ENCODE peak calls at places on chromosomes 16 and 17, in four cellular contexts. C is HL-60, K is gastrocnemius medialis, E is cardiac muscle cell. V is an unnamed sample. For H3K27me3, the result is how much of the 10 kb centered on the place peaks cover.

GRCh38 chr16:8905168-8905762 is 23.1 kb downstream of the LITAFD start:
- DNase-seq in C (peak), K (no peak), E (peak), V (peak)

GRCh38 chr17:5711344-5711743 is 127.0 kb upstream of the NLRP1 start:
- DNase-seq in C (no peak), K (no peak), E (no peak), V (no peak)

GRCh38 chr16:8989099-8989878 is 25.6 kb upstream of the USP7 start:
- DNase-seq in C (no peak), K (no peak), E (no peak), V (peak)

GRCh38 chr17:67902531-67903231 is 77.4 kb downstream of the BPTF start:
- DNase-seq in C (no peak), K (no peak), E (no peak), V (no peak)

GRCh38 chr16:86343733-86344585 is 166.4 kb upstream of the FOXF1 start:
- DNase-seq in C (no peak), K (no peak), E (peak), V (no peak)

GRCh38 chr17:9465216-9465921 is 110.3 kb downstream of the STX8 start:
- DNase-seq in C (no peak), K (no peak), E (peak), V (no peak)

GRCh38 chr16:35391328-35391727 is 1931.9 kb downstream of the TP53TG3F start:
- DNase-seq in C (peak), K (no peak), E (no peak), V (no peak)

GRCh38 chr16:70738083-70738977 is 52.5 kb upstream of the MTSS2 start:
- DNase-seq in C (peak), K (peak), E (peak), V (peak)

GRCh38 chr17:6498798-6499540 is 54.7 kb downstream of the PIMREG start:
- DNase-seq in C (no peak), K (no peak), E (no peak), V (no peak)

GRCh38 chr17:62616993-62617893 is 10.2 kb upstream of the MRC2 start:
- DNase-seq in C (peak), K (no peak), E (peak), V (peak)

GRCh38 chr17:21106316-21106715 is 20.4 kb upstream of the DHRS7B start:
- DNase-seq in C (no peak), K (no peak), E (no peak), V (no peak)

GRCh38 chr17:59435238-59435637 is 103.8 kb downstream of the YPEL2 start:
- DNase-seq in C (no peak), K (no peak), E (no peak), V (no peak)
- H3K4me3 ChIP-seq in C (no peak), K (no peak), E (no peak), V (no peak)

GRCh38 chr17:36183811-36184765 is 7.7 kb upstream of the TBC1D3B start:
- DNase-seq in C (no peak), K (no peak), E (no peak), V (no peak)

GRCh38 chr17:36185416-36185815 is 9.0 kb upstream of the TBC1D3B start:
- DNase-seq in C (no peak), K (no peak), E (no peak), V (no peak)

GRCh38 chr17:36182176-36183000 is 6.0 kb upstream of the TBC1D3B start:
- DNase-seq in C (no peak), K (no peak), E (peak), V (no peak)

GRCh38 chr17:36188891-36189306 is 7.7 kb downstream of the CCL3L1 start:
- DNase-seq in C (peak), K (peak), E (no peak), V (no peak)

DNA sequence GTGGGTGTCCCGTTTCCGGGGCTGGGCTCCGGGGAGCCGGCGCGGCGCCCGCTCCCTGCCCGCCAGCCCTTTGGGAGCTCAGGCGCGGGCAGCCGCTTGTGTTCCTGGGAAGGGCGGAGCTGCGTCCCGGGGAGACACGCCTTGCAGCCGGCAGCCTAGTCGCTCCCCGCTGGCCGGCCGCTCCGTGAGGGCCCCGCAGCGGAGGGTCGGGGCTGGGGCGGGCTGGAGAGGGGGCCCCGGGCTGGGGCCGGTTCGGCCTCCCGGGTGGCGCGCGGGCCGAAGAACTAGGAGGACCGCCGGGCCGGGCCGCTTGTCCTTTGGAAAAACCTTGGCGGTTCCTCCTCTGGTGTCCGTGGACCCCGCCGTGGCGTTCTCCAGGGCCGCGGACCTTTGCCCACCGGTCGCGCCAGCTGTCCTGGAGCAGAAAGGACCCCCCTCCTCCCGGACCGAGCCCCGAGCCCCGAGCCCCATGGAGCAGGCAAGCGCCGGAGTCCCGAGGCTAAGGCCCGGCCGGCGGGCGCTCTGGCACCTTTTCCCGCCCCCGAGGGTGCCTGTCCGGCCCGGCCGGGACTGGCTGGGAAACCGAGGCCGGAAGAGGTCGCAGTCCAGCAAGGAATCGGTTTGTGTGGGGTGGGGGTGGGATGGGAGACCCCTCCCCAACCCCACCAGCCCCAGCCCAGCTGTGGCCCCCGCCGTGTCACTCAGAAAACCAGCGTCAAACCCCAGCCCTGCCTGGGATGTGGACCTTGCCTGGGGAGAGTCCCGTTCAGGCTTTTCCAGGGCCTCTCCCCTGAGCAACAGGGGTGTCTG is 6.8 kb upstream of the TBC1D3B start:
- DNase-seq in C (peak), K (no peak), E (peak), V (peak)
- H3K27me3 ChIP-seq in C (under half), K (under half), E (half or more), V (under half)

DNA sequence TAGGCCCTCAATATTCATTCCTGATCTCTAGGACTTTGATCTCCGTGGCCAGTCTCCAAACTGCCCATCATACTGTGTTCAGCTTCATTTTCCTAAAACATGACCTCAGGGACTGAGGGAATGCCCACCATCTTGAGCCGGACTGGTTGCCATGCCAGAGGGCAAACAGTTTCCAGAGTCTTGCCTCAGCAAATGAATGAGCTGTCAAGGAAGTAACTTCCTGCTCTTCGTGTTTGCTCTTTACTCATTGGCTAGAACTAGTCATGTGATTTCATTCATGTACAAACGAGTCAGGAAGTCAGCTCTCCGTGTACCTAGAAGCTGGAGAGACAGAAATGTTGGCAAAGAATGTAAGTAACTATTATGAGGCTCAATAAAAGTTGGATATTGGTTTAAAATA is 50.2 kb downstream of the ANKFN1 start:
- DNase-seq in C (peak), K (no peak), E (no peak), V (no peak)
- H3K4me3 ChIP-seq in C (no peak), K (no peak), E (no peak), V (no peak)

GRCh38 chr17:35416659-35417058 is 15.6 kb downstream of the SLFN12 start:
- DNase-seq in C (no peak), K (no peak), E (no peak), V (no peak)
- H3K27me3 ChIP-seq in C (under half), K (under half), E (under half), V (under half)

GRCh38 chr16:52526429-52526828 is 20.5 kb downstream of the TOX3 start:
- DNase-seq in C (no peak), K (no peak), E (no peak), V (peak)
- H3K4me3 ChIP-seq in C (no peak), K (no peak), E (no peak), V (no peak)

GRCh38 chr17:79473111-79473835 is 137.6 kb downstream of the RBFOX3 start:
- DNase-seq in C (no peak), K (no peak), E (no peak), V (no peak)
- H3K27me3 ChIP-seq in C (under half), K (under half), E (half or more), V (under half)

DNA sequence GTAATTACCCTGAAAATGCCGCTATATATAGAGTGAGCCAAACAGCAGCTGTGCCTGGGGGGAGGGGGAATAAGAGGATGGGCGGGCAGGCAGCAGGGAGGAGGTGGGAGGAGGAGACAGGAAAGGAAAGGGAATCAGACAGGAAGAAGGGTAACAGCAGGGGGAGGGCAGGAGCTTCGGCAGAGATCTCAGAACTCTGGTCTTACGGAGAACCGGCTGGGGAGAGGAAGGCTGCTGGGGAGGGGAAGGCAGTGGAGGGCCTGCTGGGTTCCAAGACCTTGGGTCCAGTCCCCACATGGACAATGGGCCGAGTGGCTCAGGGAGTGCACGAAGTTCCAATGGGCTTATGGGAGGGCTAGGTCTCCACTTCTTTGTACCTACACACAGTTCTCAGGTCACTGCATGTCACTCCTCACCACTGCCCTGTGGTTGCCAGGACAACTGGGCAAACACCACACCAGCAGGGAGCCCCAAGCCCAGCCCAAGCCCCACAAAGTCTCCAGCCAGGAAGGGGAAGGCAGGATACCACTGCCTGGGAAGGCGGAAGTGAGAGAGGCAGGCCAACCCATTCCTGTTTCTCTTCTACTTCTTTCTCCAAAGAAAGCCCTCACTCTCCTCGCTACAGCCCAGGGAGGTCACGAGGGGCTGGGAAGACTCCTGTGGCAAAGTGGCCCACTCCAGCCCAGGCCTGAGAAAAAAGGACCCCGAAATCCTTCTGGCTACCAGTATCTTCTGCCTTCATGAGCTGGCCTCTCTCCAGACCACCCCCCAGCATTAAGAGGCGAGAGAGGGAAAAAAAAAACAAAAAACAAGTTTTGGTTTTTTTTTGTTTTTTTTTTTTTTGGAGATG is 25.3 kb downstream of the G6PC3 start:
- DNase-seq in C (peak), K (peak), E (peak), V (peak)
- H3K4me3 ChIP-seq in C (peak), K (peak), E (peak), V (peak)

DNA sequence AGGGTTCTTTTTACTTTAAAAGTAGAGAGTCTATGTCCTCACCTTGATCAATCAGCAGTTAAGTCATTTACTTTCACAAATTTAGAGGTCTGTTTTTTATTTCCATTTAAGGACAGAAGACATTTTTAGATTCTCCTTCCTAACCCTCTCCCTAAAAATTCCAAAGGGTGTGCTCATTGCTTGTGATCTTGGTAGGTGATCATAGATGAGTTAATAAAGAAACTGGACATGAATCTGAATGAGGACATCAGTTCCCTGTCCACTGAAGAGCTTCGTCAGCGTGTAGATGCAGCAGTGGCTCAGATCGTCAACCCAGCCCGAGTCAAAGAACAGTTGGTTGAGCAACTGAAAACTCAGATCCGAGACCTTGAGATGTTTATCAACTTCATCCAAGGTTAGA is 8.8 kb downstream of the RUNDC1 start:
- DNase-seq in C (no peak), K (no peak), E (no peak), V (no peak)
- H3K27me3 ChIP-seq in C (under half), K (under half), E (under half), V (under half)